ENCODE peak calls at places on chromosomes 4 and X, in seven cellular contexts. A, J, N, O, D, P and T are unnamed samples. For H3K4me1, the result is how much of the 10 kb centered on the place peaks cover.

GRCh38 chr4:119543187-119543586 is 85.4 kb downstream of the PDE5A start:
- DNase-seq in J (no peak), P (no peak), O (no peak), A (no peak), N (no peak), D (no peak), T (no peak)

GRCh38 chr4:3300198-3300671 is 7.4 kb downstream of the RGS12 start:
- DNase-seq in O (no peak), J (no peak), D (no peak), A (no peak), N (no peak), P (no peak), T (peak)

GRCh38 chr4:113232194-113232593 is 182.7 kb downstream of the ANK2 start:
- DNase-seq in J (no peak), N (no peak), O (no peak), P (no peak), A (no peak), D (no peak), T (no peak)

GRCh38 chr4:1409079-1409805 is 3.0 kb upstream of the NKX1-1 start:
- DNase-seq in P (no peak), N (no peak), J (peak), A (peak), D (peak), O (no peak), T (no peak)

GRCh38 chrX:130799393-130799792 is 103.6 kb downstream of the ENOX2 start:
- DNase-seq in A (no peak), D (no peak), J (no peak), P (no peak), O (no peak), N (no peak), T (no peak)

GRCh38 chr4:91116861-91117260 is 989.7 kb downstream of the CCSER1 start:
- DNase-seq in D (no peak), P (peak), A (no peak), N (no peak), J (no peak), O (no peak), T (no peak)

GRCh38 chr4:38804654-38805295 is at the start of gene TLR1:
- DNase-seq in J (no peak), A (no peak), O (no peak), N (no peak), P (peak), D (no peak), T (no peak)

GRCh38 chr4:109945056-109945455 is 32.4 kb downstream of the EGF start:
- DNase-seq in N (no peak), A (no peak), P (no peak), D (no peak), J (no peak), O (peak), T (no peak)

GRCh38 chr4:109027016-109027500 is 264.2 kb upstream of the ETNPPL start:
- DNase-seq in A (no peak), N (no peak), J (no peak), P (no peak), O (no peak), D (no peak), T (no peak)

GRCh38 chr4:123701046-123701445 is 304.5 kb downstream of the SPRY1 start:
- DNase-seq in N (no peak), J (no peak), O (no peak), D (no peak), A (no peak), P (no peak), T (no peak)

GRCh38 chr4:145293658-145294057 is 113.3 kb upstream of the OTUD4 start:
- DNase-seq in J (no peak), A (no peak), D (no peak), O (no peak), N (no peak), P (no peak), T (no peak)

GRCh38 chr4:71559957-71560541 is 221.2 kb downstream of the SLC4A4 start:
- DNase-seq in J (no peak), P (no peak), O (no peak), N (no peak), D (no peak), A (no peak), T (no peak)

GRCh38 chr4:99352602-99353580 is at the start of gene ADH1C:
- DNase-seq in N (no peak), A (no peak), P (no peak), D (no peak), J (no peak), O (no peak), T (no peak)

GRCh38 chr4:132865922-132866321 is 283.2 kb upstream of the PCDH10 start:
- DNase-seq in A (no peak), D (no peak), O (no peak), N (no peak), P (no peak), J (no peak), T (no peak)

GRCh38 chr4:167233523-167234387 is 539 bp downstream of the SPOCK3 start:
- DNase-seq in N (no peak), A (no peak), J (no peak), P (no peak), D (no peak), O (no peak), T (no peak)

GRCh38 chr4:41718907-41719306 is 29.6 kb downstream of the PHOX2B start:
- DNase-seq in A (no peak), D (no peak), P (no peak), O (no peak), N (no peak), J (no peak), T (no peak)

GRCh38 chrX:130125090-130125489 is 14.8 kb upstream of the ELF4 start:
- DNase-seq in N (peak), P (no peak), D (no peak), J (peak), O (no peak), A (no peak), T (no peak)

GRCh38 chr4:155948541-155948940 is 5.1 kb downstream of the CTSO start:
- DNase-seq in A (no peak), P (no peak), D (no peak), N (no peak), J (no peak), O (no peak), T (no peak)

GRCh38 chr4:87807402-87807801 is 8.0 kb downstream of the IBSP start:
- DNase-seq in N (no peak), J (no peak), O (no peak), P (no peak), D (no peak), A (no peak), T (no peak)

GRCh38 chrX:15292861-15293260 is 22.6 kb downstream of the ASB11 start:
- DNase-seq in N (no peak), O (no peak), D (no peak), J (no peak), P (no peak), A (no peak), T (no peak)

GRCh38 chrX:153601511-153602110 is 2.7 kb upstream of the CCNQ start:
- DNase-seq in A (no peak), D (no peak), O (no peak), N (no peak), J (no peak), P (no peak), T (peak)

GRCh38 chr4:22408474-22408873 is 107.4 kb downstream of the ADGRA3 start:
- DNase-seq in D (no peak), N (no peak), P (no peak), O (no peak), A (no peak), J (no peak), T (no peak)

GRCh38 chrX:64190136-64190740 is 15.3 kb downstream of the AMER1 start:
- DNase-seq in O (no peak), J (no peak), P (no peak), D (no peak), A (no peak), N (no peak), T (no peak)

GRCh38 chrX:65601530-65602281 is 65.7 kb upstream of the MSN start:
- DNase-seq in P (no peak), N (peak), A (peak), D (peak), O (no peak), J (peak), T (peak)

GRCh38 chr4:114108869-114109268 is 129.4 kb upstream of the ARSJ start:
- DNase-seq in N (no peak), J (no peak), A (no peak), O (no peak), P (peak), D (no peak), T (no peak)

GRCh38 chr4:102627831-102628523 is 126.8 kb downstream of the NFKB1 start:
- DNase-seq in J (no peak), A (no peak), D (no peak), O (peak), N (no peak), P (peak), T (no peak)

GRCh38 chr4:166065324-166065723 is 192.3 kb downstream of the TLL1 start:
- DNase-seq in D (no peak), A (no peak), P (no peak), N (no peak), J (no peak), O (no peak), T (no peak)

GRCh38 chr4:110165382-110166285 is 32.8 kb downstream of the ELOVL6 start:
- DNase-seq in O (no peak), J (no peak), A (no peak), D (no peak), N (no peak), P (peak), T (no peak)

GRCh38 chr4:183391204-183391603 is 53.2 kb upstream of the CDKN2AIP start:
- DNase-seq in D (no peak), P (no peak), N (no peak), O (no peak), J (no peak), A (no peak), T (no peak)

GRCh38 chr4:154545689-154546088 is 4.5 kb downstream of the PLRG1 start:
- DNase-seq in P (no peak), J (no peak), O (no peak), A (no peak), D (no peak), N (no peak), T (no peak)
- TF ChIP-seq CTCF in P (peak), J (no peak), O (no peak), A (no peak), D (no peak), N (no peak), T (no peak)

GRCh38 chrX:116317409-116317808 is 119.0 kb upstream of the SLC6A14 start:
- DNase-seq in D (peak), P (no peak), O (no peak), J (peak), A (peak), N (no peak), T (no peak)

GRCh38 chrX:116318672-116319071 is 117.7 kb upstream of the SLC6A14 start:
- DNase-seq in D (no peak), P (no peak), N (no peak), J (peak), O (no peak), A (no peak), T (no peak)
- H3K4me1 ChIP-seq in D (under half), P (under half), N (under half), J (under half), O (under half), A (under half), T (under half)

GRCh38 chr4:77193511-77194236 is 36.7 kb downstream of the CCNG2 start:
- DNase-seq in D (peak), P (no peak), O (no peak), N (peak), J (peak), A (peak), T (peak)
- H3K4me3 ChIP-seq in D (peak), P (no peak), O (no peak), N (peak), J (no peak), A (no peak), T (no peak)

GRCh38 chr4:152780267-152780811 is 585 bp downstream of the ARFIP1 start:
- DNase-seq in N (no peak), A (no peak), P (no peak), D (no peak), J (no peak), O (no peak), T (no peak)
- TF ChIP-seq CTCF in N (no peak), A (no peak), P (no peak), D (no peak), J (no peak), O (no peak), T (no peak)

GRCh38 chrX:115897956-115898355 is 272.6 kb upstream of the AGTR2 start:
- DNase-seq in P (no peak), O (no peak), N (no peak), D (no peak), A (no peak), J (no peak), T (no peak)
- H3K4me1 ChIP-seq in P (under half), O (under half), N (under half), D (under half), A (under half), J (under half), T (under half)

GRCh38 chr4:19429684-19430083 is 822.0 kb upstream of the SLIT2 start:
- DNase-seq in J (no peak), P (no peak), D (no peak), A (no peak), N (no peak), O (no peak), T (no peak)
- H3K4me3 ChIP-seq in J (no peak), P (no peak), D (no peak), A (no peak), N (no peak), O (no peak), T (no peak)

DNA sequence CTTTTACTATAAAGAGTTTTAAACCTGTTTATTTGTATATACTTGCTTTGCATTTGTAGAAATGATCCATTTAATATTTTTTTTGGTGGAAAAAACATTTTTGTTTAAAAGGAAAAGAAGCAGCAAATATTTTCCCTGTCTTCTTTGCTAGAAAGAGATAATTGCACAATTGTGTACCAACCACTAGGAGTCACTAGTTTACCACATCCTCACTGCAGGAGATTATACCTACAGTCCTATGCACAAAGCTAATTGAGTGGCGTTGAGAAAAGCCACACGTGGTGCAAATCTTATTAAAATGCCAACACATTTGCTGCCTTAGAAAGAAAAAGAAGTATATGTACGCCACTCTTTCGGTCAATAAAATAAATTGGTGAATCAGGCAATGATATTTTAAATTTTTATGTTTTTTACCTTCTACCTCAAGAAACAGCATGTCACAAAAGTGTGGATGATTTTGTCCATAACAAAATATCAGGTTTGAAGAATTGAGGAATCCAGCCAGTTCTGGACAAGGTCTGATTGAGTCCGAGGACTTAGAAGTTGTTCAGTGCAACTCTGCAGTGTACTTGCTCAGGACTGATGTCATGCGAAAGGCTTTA is 102.9 kb downstream of the GRXCR1 start:
- DNase-seq in O (peak), A (no peak), D (no peak), J (no peak), N (no peak), P (no peak), T (no peak)
- TF ChIP-seq CTCF in O (peak), A (peak), D (peak), J (no peak), N (peak), P (peak), T (peak)

DNA sequence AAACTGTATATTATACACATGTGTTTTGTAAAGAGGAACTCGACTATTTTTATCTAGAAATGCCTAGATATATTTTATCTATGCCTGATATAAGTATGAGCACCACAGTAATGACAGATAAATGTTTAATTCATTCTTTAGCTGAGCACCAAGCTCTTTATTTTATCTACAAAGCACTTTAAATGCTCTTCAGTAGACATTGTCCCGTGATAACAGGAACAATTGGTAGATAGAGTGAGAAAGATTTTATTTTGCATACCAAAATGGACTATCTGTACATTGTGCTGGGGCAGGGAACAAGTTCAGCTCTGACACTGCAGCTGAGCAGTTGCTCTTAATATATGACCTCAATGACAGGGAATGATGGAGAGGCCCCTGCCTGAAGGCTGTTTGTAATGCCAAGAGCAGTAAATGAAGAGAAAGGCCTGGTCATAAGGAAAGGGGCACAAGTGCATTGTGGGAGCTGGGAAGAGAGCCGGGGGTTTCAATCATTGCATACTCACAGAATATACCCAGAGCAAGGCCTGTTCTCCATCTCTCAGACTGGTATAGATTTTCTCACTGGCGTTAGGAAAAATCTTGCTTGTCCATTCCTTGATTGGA is 57.3 kb downstream of the SEPTIN11 start:
- DNase-seq in J (no peak), O (no peak), P (no peak), N (no peak), D (no peak), A (no peak), T (no peak)
- H3K4me1 ChIP-seq in J (under half), O (under half), P (under half), N (half or more), D (under half), A (half or more), T (under half)

GRCh38 chr4:117400039-117400835 is 314.9 kb upstream of the TRAM1L1 start:
- DNase-seq in D (no peak), N (no peak), J (no peak), A (no peak), P (peak), O (no peak), T (no peak)
- H3K4me3 ChIP-seq in D (no peak), N (no peak), J (no peak), A (no peak), P (no peak), O (no peak), T (no peak)

GRCh38 chrX:16826207-16826606 is 39.9 kb downstream of the TXLNG start:
- DNase-seq in N (no peak), D (no peak), O (peak), J (no peak), P (no peak), A (no peak), T (no peak)
- TF ChIP-seq CTCF in N (peak), D (peak), O (peak), J (no peak), P (peak), A (peak), T (peak)